ENCODE peak calls at places on chromosomes 6 and 20, in eight cellular contexts. W, G, K, J, Q, N, S and L are unnamed samples.

GRCh38 chr6:75855047-75855446 is 106.0 kb downstream of the MYO6 start:
- DNase-seq in J (no peak), K (peak; percentile 35), G (peak; percentile 71), W (peak; percentile 42), Q (no peak), S (peak; percentile 50), N (peak; percentile 66), L (no peak)

GRCh38 chr6:130725551-130725950 is 101.7 kb upstream of the SMLR1 start:
- DNase-seq in N (no peak), W (no peak), G (no peak), S (no peak), J (no peak), Q (no peak), K (no peak), L (no peak)

GRCh38 chr6:6243846-6244245 is 76.6 kb downstream of the F13A1 start:
- DNase-seq in N (no peak), K (no peak), Q (no peak), J (no peak), W (no peak), G (no peak), S (no peak), L (no peak)

GRCh38 chr20:3222635-3223600 is 13.6 kb downstream of the ITPA start:
- DNase-seq in K (no peak), Q (no peak), S (peak; percentile 54), N (peak; percentile 36), J (no peak), W (no peak), G (no peak), L (no peak)

GRCh38 chr6:139857143-139857542 is 482.7 kb upstream of the CITED2 start:
- DNase-seq in S (no peak), N (no peak), Q (no peak), G (no peak), K (no peak), J (no peak), W (no peak), L (no peak)

GRCh38 chr6:46903175-46903574 is 18.6 kb downstream of the ADGRF5 start:
- DNase-seq in W (no peak), K (no peak), N (peak; percentile 21), G (no peak), S (no peak), Q (no peak), J (no peak), L (no peak)

GRCh38 chr20:33575302-33575701 is 85.4 kb downstream of the CBFA2T2 start:
- DNase-seq in N (no peak), S (peak; percentile 21), K (no peak), J (no peak), Q (no peak), G (peak; percentile 69), W (no peak), L (no peak)

GRCh38 chr20:59159091-59159821 is 4.4 kb upstream of the ZNF831 start:
- DNase-seq in K (no peak), S (no peak), Q (no peak), G (no peak), W (peak; percentile 22), J (no peak), N (no peak), L (no peak)

GRCh38 chr20:21017381-21018085 is 88.6 kb downstream of the LINC00237 start:
- DNase-seq in W (no peak), S (no peak), J (no peak), G (no peak), N (no peak), Q (no peak), K (no peak), L (no peak)

GRCh38 chr20:23078351-23078993 is 7.7 kb downstream of the CD93 start:
- DNase-seq in W (no peak), K (no peak), N (no peak), S (no peak), Q (no peak), G (peak; percentile 84), J (no peak), L (no peak)

GRCh38 chr6:158286413-158286812 is 25.9 kb upstream of the TULP4 start:
- DNase-seq in Q (no peak), N (no peak), J (no peak), S (no peak), K (no peak), W (no peak), G (peak; percentile 78), L (no peak)

GRCh38 chr6:43714311-43715055 is 26.9 kb upstream of the MRPS18A start:
- DNase-seq in S (no peak), G (peak; percentile 63), J (peak; percentile 91), Q (peak; percentile 53), N (no peak), W (no peak), K (no peak), L (no peak)

GRCh38 chr6:77883849-77884248 is 231.0 kb downstream of the MEI4 start:
- DNase-seq in G (no peak), K (no peak), N (no peak), Q (no peak), W (no peak), J (no peak), S (no peak), L (no peak)

GRCh38 chr6:16486661-16487060 is 248.3 kb downstream of the GMPR start:
- DNase-seq in K (no peak), N (no peak), S (no peak), W (no peak), J (no peak), Q (no peak), G (no peak), L (no peak)

DNA sequence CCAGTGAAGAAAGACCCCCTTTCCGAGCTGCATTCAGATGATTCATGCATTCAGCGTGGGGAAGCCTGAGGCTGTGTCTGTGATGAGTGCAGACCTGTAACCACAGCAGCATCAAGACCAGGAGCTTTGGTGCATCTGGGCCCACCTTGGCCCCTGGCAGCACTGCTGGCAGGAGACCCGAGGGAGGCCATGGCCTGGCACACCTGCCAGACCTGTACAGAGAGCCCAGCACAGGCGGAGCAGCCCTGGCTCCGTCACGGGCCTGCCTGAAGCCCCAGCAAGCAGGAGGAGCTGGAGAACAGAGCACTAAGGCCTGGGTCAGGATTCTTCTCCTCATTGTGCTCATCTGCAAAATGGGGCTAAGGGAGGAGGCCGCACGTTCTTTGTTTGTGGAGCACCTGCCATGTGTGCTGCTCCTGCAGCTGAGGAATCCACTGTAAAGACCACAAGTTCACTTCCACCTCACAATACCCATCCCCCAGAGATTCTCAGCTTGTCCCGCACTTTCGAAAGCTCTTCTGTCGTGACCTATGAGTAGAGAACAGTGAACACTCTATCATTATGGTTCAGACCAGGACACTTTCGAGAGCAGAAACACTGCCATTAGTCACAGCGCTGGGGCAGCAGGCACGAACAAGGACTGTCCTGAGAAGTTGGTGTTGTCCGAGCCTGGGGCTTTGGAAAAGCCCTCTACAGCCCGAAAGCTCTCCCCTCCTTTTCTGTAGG is 144.4 kb upstream of the CST7 start:
- DNase-seq in J (no peak), S (no peak), W (no peak), N (no peak), K (no peak), G (no peak), Q (no peak), L (no peak)
- TF ChIP-seq CTCF in J (no peak), S (no peak), W (no peak), N (no peak), K (no peak), G (no peak), Q (no peak), L (no peak)

GRCh38 chr6:83053678-83054077 is 12.0 kb downstream of the UBE3D start:
- DNase-seq in J (no peak), S (peak; percentile 28), W (no peak), Q (no peak), N (no peak), G (no peak), K (no peak), L (no peak)

GRCh38 chr6:83055366-83055964 is 10.2 kb downstream of the UBE3D start:
- DNase-seq in Q (peak; percentile 23), K (peak; percentile 63), J (no peak), N (peak; percentile 40), S (peak; percentile 47), G (peak; percentile 70), W (peak; percentile 65), L (peak; percentile 66)

GRCh38 chr6:83062225-83062624 is 3.4 kb downstream of the UBE3D start:
- DNase-seq in J (no peak), N (no peak), W (no peak), K (no peak), S (no peak), Q (no peak), G (no peak), L (no peak)

GRCh38 chr6:83057705-83058321 is 7.8 kb downstream of the UBE3D start:
- DNase-seq in K (peak; percentile 34), J (no peak), S (peak; percentile 61), Q (no peak), W (peak; percentile 58), G (peak; percentile 64), N (peak; percentile 39), L (no peak)
- TF ChIP-seq CTCF in K (peak; percentile 77), J (peak; percentile 88), S (peak; percentile 93), Q (peak; percentile 54), W (peak; percentile 71), G (peak; percentile 89), N (peak; percentile 65), L (peak; percentile 67)

DNA sequence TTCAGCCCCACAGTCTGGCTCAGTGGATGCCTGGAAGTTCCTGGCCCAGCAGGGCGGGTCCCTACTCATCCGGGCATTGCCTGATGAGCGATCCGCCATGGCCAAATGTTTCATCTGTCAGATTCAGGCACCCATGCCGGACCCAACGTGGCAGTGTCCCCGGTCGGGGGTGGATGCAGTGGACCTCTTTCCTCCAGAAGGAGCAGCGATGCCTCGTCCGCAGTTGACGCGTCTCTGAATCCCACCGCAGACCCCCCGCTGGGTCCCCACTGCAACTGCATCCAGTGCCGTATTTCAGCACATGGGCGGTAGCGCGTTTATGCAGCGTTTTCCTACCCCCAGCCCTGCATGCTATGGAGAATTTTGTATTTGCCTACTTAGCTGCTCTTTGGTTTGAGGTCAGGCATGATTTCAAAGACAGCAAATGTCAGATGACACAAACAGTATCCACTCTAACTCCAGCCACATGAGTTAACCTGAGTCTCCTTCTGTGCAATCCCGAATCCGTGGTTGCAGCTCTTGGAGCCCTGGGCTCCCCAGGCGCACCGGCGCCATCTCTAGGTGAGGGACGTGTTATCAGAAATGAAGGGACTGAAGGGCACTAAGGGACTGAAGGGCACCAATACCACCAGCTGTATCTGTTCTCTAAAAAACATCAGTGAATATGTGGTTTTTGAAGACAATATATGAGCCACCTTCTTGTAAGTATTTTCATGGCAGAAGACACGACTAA is 72.6 kb upstream of the THBS2 start:
- DNase-seq in W (peak; percentile 63), Q (no peak), S (peak; percentile 61), K (no peak), N (no peak), J (no peak), G (peak; percentile 48), L (no peak)
- TF ChIP-seq CTCF in W (no peak), Q (no peak), S (peak; percentile 44), K (no peak), N (no peak), J (peak; percentile 33), G (peak; percentile 34), L (no peak)

DNA sequence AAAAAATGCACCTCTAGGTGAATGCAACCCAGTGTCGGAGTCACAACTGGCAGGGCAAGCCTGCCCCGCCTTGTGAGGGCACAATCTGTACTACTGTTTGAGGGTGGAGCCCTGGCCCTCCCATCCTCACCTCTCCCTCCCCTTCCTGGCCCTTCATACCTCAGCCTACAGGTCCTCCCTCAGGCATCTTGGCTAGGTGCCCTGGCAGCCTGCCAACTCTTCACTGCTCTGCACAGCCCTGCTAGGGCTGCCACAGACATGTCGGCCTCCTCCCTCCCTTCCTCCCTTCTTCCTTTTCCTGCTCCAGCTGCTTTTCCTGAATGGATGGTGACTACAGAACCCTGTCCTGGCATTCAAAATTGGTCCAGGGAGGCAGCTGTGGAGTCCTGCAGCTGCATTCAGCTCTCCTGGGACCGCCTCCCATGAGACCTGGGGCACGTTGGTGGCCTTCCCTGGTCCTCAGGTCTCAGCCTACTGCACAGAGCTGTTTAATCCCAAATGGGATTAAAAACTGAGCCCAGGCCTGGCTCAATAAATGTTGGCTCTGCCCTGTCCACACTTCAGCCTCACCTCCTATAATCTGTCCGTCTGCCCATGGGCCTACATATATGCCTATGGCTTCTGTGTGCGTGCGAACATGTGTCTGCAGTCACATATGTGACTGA is 52.7 kb downstream of the CDH22 start:
- DNase-seq in G (peak; percentile 35), N (peak; percentile 91), K (no peak), Q (peak; percentile 61), W (peak; percentile 99), J (no peak), S (peak; percentile 95), L (peak; percentile 94)
- TF ChIP-seq CTCF in G (no peak), N (no peak), K (no peak), Q (no peak), W (no peak), J (no peak), S (no peak), L (no peak)